ENCODE peak calls at places on chromosomes 4 and X, in nine cellular contexts. S, F, T, A, K, E, D, J and G are unnamed samples.

GRCh38 chr4:125833-126232 is 1.5 kb downstream of the ZNF718 start:
- DNase-seq in D (no peak), A (no peak), F (no peak), E (no peak), T (no peak), S (no peak), J (peak; percentile 9), K (no peak), G (no peak)

GRCh38 chrX:72461766-72462165 is 110.9 kb downstream of the HDAC8 start:
- DNase-seq in E (no peak), A (no peak), D (no peak), F (no peak), J (no peak), S (no peak), K (no peak), T (no peak), G (no peak)

GRCh38 chrX:75596178-75596577 is 73.3 kb upstream of the ZDHHC15 start:
- DNase-seq in J (no peak), A (no peak), E (no peak), F (no peak), T (no peak), D (no peak), K (no peak), S (no peak), G (no peak)

GRCh38 chr4:74330295-74330750 is 22.1 kb downstream of the EPGN start:
- DNase-seq in D (no peak), T (no peak), A (no peak), S (no peak), K (peak; percentile 44), E (no peak), F (no peak), J (no peak), G (no peak)

GRCh38 chrX:104098151-104098808 is 14.0 kb upstream of the ZCCHC18 start:
- DNase-seq in K (peak; percentile 79), E (peak; percentile 42), J (peak; percentile 29), S (no peak), F (peak; percentile 48), A (peak; percentile 43), D (peak; percentile 54), T (no peak), G (no peak)

GRCh38 chr4:149223659-149224058 is 592.0 kb downstream of the IQCM start:
- DNase-seq in K (no peak), F (no peak), S (no peak), T (no peak), E (no peak), J (no peak), D (no peak), A (no peak), G (no peak)

GRCh38 chrX:25112156-25112555 is 96.4 kb upstream of the ARX start:
- DNase-seq in K (no peak), J (no peak), D (no peak), E (no peak), F (no peak), A (no peak), S (no peak), T (no peak), G (no peak)

GRCh38 chrX:36856849-36857248 is 151.3 kb upstream of the FAM47C start:
- DNase-seq in A (no peak), J (no peak), K (peak; percentile 23), D (no peak), E (no peak), S (no peak), F (no peak), T (no peak), G (no peak)

GRCh38 chr4:182885022-182885737 is 32.0 kb downstream of the DCTD start:
- DNase-seq in A (no peak), K (no peak), J (no peak), S (no peak), F (no peak), D (no peak), T (no peak), E (no peak), G (no peak)

GRCh38 chrX:97310373-97310772 is 426.7 kb downstream of the RPA4 start:
- DNase-seq in K (no peak), S (no peak), D (no peak), A (no peak), F (no peak), J (no peak), E (no peak), T (no peak), G (no peak)

GRCh38 chr4:26173619-26174018 is 147.2 kb upstream of the RBPJ start:
- DNase-seq in E (no peak), F (no peak), J (peak; percentile 61), S (no peak), A (peak; percentile 35), D (no peak), K (peak; percentile 86), T (no peak), G (no peak)

GRCh38 chr4:6245246-6246169 is 24.1 kb upstream of the WFS1 start:
- DNase-seq in T (no peak), J (no peak), S (peak; percentile 67), K (no peak), D (no peak), A (no peak), E (no peak), F (no peak), G (peak; percentile 25)

GRCh38 chr4:102620697-102621497 is 119.7 kb downstream of the NFKB1 start:
- DNase-seq in A (peak; percentile 58), E (peak; percentile 72), K (peak; percentile 73), S (no peak), J (peak; percentile 68), F (peak; percentile 75), D (peak; percentile 60), T (no peak), G (no peak)

GRCh38 chrX:8289523-8289922 is 118.5 kb upstream of the VCX2 start:
- DNase-seq in K (no peak), J (no peak), F (no peak), T (no peak), D (no peak), S (no peak), A (no peak), E (no peak), G (no peak)

GRCh38 chr4:65954416-65954815 is 284.1 kb upstream of the EPHA5 start:
- DNase-seq in S (no peak), E (no peak), J (no peak), D (no peak), F (no peak), K (no peak), A (no peak), T (no peak), G (no peak)

DNA sequence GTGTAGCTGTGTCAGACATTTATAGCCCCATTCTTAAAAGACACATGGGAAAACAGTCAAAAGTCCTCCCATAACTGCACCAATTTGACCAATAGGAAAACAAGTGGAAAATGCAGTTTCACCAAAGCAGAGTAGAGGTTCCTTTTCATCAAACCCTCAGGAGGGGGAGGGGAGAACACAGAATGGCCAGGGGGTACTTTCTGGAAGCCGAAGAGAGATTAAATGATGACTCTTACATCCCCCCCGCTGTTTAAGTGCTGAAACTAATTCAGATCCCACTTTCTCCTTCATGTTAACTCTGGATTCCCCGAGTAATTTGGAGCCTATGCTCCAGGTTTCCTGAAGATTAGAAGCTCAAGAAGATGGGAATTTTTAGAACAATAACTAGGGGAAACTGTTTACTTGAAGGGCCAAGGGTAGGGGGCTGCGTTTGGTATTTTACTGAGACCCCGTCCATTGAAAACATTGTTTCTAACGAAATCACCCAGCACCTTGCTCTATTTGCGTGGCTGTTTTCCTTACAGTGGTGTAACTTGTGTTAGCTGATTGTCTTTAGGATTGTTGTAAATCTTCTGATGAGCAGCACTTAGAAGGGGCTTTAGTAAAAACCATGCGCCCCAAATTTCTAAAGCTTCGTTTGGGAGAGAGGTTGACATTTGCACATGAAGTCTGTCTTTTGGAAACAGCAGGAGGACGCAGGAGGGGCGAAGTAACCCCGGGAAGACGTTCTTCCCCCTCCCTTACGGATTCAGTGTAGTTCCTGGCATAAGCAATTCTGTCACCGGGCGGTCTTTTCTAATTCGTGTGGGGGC is 2.2 kb upstream of the LEF1 start:
- DNase-seq in T (no peak), A (no peak), F (no peak), J (no peak), E (no peak), K (no peak), S (no peak), D (no peak), G (no peak)
- H3K4me3 ChIP-seq in T (no peak overlapping the region), A (no peak overlapping the region), F (no peak overlapping the region), J (no peak overlapping the region), E (no peak overlapping the region), K (no peak overlapping the region), S (no peak overlapping the region), D (no peak overlapping the region), G (no peak overlapping the region)

DNA sequence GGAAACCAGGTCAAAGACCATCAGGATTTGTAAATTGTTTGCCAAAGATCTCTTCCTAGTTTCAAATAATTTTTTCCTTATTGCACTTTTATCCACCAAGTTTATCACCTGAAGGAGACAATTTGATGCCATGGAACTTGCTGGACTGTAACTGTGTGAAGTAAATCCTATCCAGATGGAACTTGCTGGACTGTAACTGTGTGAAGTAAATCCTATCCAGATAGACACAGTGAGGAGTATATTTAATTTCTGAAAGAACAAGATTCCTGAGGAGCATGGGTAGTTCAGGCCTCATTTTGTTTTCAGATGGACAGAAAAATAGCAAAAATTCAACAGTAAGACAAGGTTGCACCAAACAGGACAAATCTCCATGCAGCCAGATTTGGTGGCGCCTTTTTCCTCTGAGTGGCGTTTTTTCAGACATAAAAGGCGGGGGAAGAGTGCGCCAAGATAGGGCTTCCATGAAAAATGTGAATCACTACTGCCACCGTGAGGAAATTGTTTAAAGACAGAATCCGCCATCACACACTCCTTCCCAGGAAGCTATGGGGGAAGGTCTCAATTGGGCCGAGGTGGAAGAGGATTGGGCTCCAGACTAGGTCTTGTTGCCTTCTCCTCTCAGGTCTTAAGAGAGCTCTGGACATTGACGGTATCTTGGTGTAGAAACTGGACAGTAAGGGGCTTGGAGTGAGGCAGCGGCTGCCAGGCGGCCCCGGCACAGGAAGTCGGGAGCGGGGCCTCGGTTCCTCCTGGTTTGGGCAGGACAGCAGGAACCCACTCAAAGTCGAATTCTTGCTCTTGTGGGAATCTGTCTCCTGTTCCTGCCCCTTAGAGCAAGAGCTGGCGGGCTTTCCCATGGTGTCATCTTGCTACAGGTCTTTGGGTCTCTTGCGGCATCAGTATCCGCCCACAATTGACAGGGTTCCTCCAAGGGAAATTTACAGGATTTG is 234.7 kb downstream of the OR13H1 start:
- DNase-seq in A (peak; percentile 77), J (no peak), E (no peak), S (no peak), D (peak; percentile 88), F (no peak), K (no peak), T (no peak), G (no peak)
- TF ChIP-seq CTCF in A (no peak), J (no peak), E (no peak), S (no peak), D (peak; percentile 17), F (peak; percentile 72), K (no peak), T (no peak), G (no peak)

DNA sequence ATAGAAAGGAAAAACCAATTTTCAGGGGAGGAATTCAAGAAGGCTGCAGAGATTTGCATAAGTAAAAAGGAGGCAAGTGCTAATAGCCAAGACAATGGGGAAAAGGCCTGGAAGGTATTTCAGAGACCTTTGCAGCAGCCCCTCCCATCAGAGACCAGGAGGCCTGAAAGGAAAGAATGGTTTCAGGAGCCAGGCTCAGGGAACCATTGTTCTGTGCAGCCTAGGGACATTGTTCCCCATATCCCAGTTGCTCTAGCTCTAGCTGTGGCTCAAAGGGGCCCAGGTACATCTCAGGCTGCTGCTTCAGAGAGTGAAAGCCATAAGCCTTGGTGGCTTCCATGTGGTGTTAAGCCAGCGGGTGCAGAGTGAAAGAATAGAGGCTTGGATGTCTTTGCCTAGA is 24.0 kb downstream of the NAP1L3 start:
- DNase-seq in J (no peak), K (no peak), A (no peak), T (no peak), F (no peak), D (no peak), E (no peak), S (no peak), G (no peak)
- H3K4me3 ChIP-seq in J (no peak overlapping the region), K (no peak overlapping the region), A (no peak overlapping the region), T (no peak overlapping the region), F (no peak overlapping the region), D (no peak overlapping the region), E (no peak overlapping the region), S (no peak overlapping the region), G (no peak overlapping the region)

GRCh38 chr4:20248155-20248558 is 3.5 kb upstream of the SLIT2 start:
- DNase-seq in A (no peak), S (no peak), D (no peak), J (no peak), E (peak; percentile 85), T (no peak), F (no peak), K (peak; percentile 85), G (no peak)
- TF ChIP-seq CTCF in A (peak; percentile 63), S (peak; percentile 47), D (peak; percentile 53), J (peak; percentile 51), E (peak; percentile 57), T (peak; percentile 60), F (peak; percentile 62), K (peak; percentile 72), G (peak; percentile 69)